ENCODE peak calls at places on chromosomes 5 and 9, in five cellular contexts. One of them, this sample, is unnamed.
A peak's percentile ranks its signal among the peaks of the same experiment; 100 is the strongest.

GRCh38 chr5:177132504-177133118 is 962 bp upstream of the NSD1 start:
- DNase-seq in astrocyte of the spinal cord: no peak
- DNase-seq in body of pancreas: no peak
- DNase-seq in GM23338: peak; percentile 74
- DNase-seq in transverse colon: no peak
- DNase-seq in this sample: peak; percentile 47

GRCh38 chr9:7186175-7186574 is 428.4 kb downstream of the KDM4C start:
- DNase-seq in GM23338: peak; percentile 64
- DNase-seq in transverse colon: no peak
- DNase-seq in body of pancreas: no peak
- DNase-seq in astrocyte of the spinal cord: no peak
- DNase-seq in this sample: no peak

GRCh38 chr5:87081511-87082372 is 185.9 kb upstream of the RASA1 start:
- DNase-seq in transverse colon: peak; percentile 58
- DNase-seq in body of pancreas: peak; percentile 35
- DNase-seq in GM23338: no peak
- DNase-seq in astrocyte of the spinal cord: no peak
- DNase-seq in this sample: no peak

GRCh38 chr9:113388833-113389232 is 12.0 kb upstream of the HDHD3 start:
- DNase-seq in GM23338: no peak
- DNase-seq in astrocyte of the spinal cord: no peak
- DNase-seq in body of pancreas: peak; percentile 88
- DNase-seq in transverse colon: peak; percentile 62
- DNase-seq in this sample: no peak

GRCh38 chr9:115930472-115930871 is 223.1 kb upstream of the PAPPA start:
- DNase-seq in GM23338: no peak
- DNase-seq in body of pancreas: no peak
- DNase-seq in transverse colon: no peak
- DNase-seq in astrocyte of the spinal cord: no peak
- DNase-seq in this sample: no peak

GRCh38 chr5:28807230-28807629 is 1768.8 kb upstream of the CDH9 start:
- DNase-seq in astrocyte of the spinal cord: peak; percentile 15
- DNase-seq in transverse colon: no peak
- DNase-seq in body of pancreas: no peak
- DNase-seq in GM23338: no peak
- DNase-seq in this sample: no peak

GRCh38 chr5:77208507-77209163 is 1.8 kb upstream of the PDE8B start:
- DNase-seq in astrocyte of the spinal cord: no peak
- DNase-seq in body of pancreas: no peak
- DNase-seq in GM23338: no peak
- DNase-seq in transverse colon: no peak
- DNase-seq in this sample: no peak

GRCh38 chr5:10832987-10833386 is 72.0 kb upstream of the DAP start:
- DNase-seq in transverse colon: no peak
- DNase-seq in body of pancreas: no peak
- DNase-seq in astrocyte of the spinal cord: no peak
- DNase-seq in GM23338: no peak
- DNase-seq in this sample: peak; percentile 39

GRCh38 chr5:181109489-181110013 is 21.4 kb downstream of the OR2V1 start:
- DNase-seq in astrocyte of the spinal cord: no peak
- DNase-seq in GM23338: peak; percentile 88
- DNase-seq in transverse colon: no peak
- DNase-seq in body of pancreas: no peak
- DNase-seq in this sample: no peak

GRCh38 chr5:174699131-174699530 is 25.3 kb upstream of the MSX2 start:
- DNase-seq in transverse colon: no peak
- DNase-seq in body of pancreas: no peak
- DNase-seq in GM23338: no peak
- DNase-seq in astrocyte of the spinal cord: no peak
- DNase-seq in this sample: no peak

GRCh38 chr5:1570975-1571374 is 47.2 kb upstream of the LPCAT1 start:
- DNase-seq in transverse colon: peak; percentile 57
- DNase-seq in astrocyte of the spinal cord: no peak
- DNase-seq in body of pancreas: no peak
- DNase-seq in GM23338: no peak
- DNase-seq in this sample: no peak

GRCh38 chr5:54733101-54733500 is 215.5 kb downstream of the SNX18 start:
- DNase-seq in GM23338: no peak
- DNase-seq in body of pancreas: no peak
- DNase-seq in transverse colon: no peak
- DNase-seq in astrocyte of the spinal cord: no peak
- DNase-seq in this sample: no peak

GRCh38 chr5:172658869-172659513 is 17.9 kb downstream of the NEURL1B start:
- DNase-seq in astrocyte of the spinal cord: no peak
- DNase-seq in body of pancreas: peak; percentile 92
- DNase-seq in GM23338: no peak
- DNase-seq in transverse colon: peak; percentile 60
- DNase-seq in this sample: no peak

GRCh38 chr9:68711281-68711680 is 6.2 kb downstream of the PIP5K1B start:
- DNase-seq in body of pancreas: no peak
- DNase-seq in GM23338: no peak
- DNase-seq in astrocyte of the spinal cord: no peak
- DNase-seq in transverse colon: no peak
- DNase-seq in this sample: no peak

GRCh38 chr9:133059623-133060022 is 2.2 kb upstream of the CEL start:
- DNase-seq in GM23338: no peak
- DNase-seq in transverse colon: no peak
- DNase-seq in astrocyte of the spinal cord: no peak
- DNase-seq in body of pancreas: peak; percentile 77
- DNase-seq in this sample: no peak

GRCh38 chr9:2414465-2414864 is 207.1 kb upstream of the VLDLR start:
- DNase-seq in astrocyte of the spinal cord: peak; percentile 9
- DNase-seq in body of pancreas: no peak
- DNase-seq in GM23338: no peak
- DNase-seq in transverse colon: no peak
- DNase-seq in this sample: no peak

GRCh38 chr5:78530342-78531096 is 118.1 kb downstream of the LHFPL2 start:
- DNase-seq in transverse colon: no peak
- DNase-seq in GM23338: no peak
- DNase-seq in astrocyte of the spinal cord: peak; percentile 81
- DNase-seq in body of pancreas: peak; percentile 70
- DNase-seq in this sample: peak; percentile 64

GRCh38 chr5:78009937-78010527 is 233.9 kb upstream of the TBCA start:
- DNase-seq in body of pancreas: peak; percentile 27
- DNase-seq in GM23338: no peak
- DNase-seq in astrocyte of the spinal cord: peak; percentile 78
- DNase-seq in transverse colon: no peak
- DNase-seq in this sample: peak; percentile 50

GRCh38 chr5:16894236-16895057 is 41.6 kb downstream of the MYO10 start:
- DNase-seq in body of pancreas: peak; percentile 80
- DNase-seq in transverse colon: peak; percentile 77
- DNase-seq in GM23338: peak; percentile 42
- DNase-seq in astrocyte of the spinal cord: peak; percentile 96
- DNase-seq in this sample: peak; percentile 81

DNA sequence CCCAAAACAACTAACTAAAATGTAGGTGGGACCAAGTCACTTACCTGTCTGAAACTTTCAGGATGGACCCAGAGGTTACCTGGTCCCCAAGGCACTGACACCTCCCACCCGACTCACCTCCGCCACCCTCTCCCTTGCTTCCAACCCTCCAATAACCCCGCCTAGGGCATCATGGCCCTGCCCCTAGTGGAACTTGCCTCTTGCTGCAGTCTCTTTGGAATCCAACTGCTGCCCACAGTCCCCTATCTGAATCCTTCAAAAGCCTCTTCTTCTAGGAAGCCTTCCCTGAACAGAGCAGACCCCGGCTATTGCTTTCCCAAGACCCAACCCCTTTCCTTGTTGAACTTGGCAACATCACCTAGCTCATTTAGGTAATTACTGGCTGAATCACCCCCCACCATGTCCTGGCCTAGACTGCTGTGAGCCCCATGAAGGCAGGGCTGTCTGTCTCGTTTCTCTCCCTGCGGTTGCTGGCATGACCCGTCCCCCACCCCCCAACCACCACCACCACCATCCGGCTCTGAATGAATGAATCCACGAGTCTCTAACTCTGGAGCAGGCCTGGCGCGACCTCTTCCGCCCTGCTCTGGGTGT is 9.4 kb downstream of the CRB2 start:
- DNase-seq in body of pancreas: no peak
- DNase-seq in transverse colon: no peak
- DNase-seq in GM23338: peak; percentile 75
- DNase-seq in astrocyte of the spinal cord: no peak
- DNase-seq in this sample: no peak
- TF ChIP-seq CTCF in body of pancreas: no peak
- TF ChIP-seq CTCF in transverse colon: no peak
- TF ChIP-seq CTCF in GM23338: peak; percentile 34
- TF ChIP-seq CTCF in astrocyte of the spinal cord: peak; percentile 21
- TF ChIP-seq CTCF in this sample: peak; percentile 17

DNA sequence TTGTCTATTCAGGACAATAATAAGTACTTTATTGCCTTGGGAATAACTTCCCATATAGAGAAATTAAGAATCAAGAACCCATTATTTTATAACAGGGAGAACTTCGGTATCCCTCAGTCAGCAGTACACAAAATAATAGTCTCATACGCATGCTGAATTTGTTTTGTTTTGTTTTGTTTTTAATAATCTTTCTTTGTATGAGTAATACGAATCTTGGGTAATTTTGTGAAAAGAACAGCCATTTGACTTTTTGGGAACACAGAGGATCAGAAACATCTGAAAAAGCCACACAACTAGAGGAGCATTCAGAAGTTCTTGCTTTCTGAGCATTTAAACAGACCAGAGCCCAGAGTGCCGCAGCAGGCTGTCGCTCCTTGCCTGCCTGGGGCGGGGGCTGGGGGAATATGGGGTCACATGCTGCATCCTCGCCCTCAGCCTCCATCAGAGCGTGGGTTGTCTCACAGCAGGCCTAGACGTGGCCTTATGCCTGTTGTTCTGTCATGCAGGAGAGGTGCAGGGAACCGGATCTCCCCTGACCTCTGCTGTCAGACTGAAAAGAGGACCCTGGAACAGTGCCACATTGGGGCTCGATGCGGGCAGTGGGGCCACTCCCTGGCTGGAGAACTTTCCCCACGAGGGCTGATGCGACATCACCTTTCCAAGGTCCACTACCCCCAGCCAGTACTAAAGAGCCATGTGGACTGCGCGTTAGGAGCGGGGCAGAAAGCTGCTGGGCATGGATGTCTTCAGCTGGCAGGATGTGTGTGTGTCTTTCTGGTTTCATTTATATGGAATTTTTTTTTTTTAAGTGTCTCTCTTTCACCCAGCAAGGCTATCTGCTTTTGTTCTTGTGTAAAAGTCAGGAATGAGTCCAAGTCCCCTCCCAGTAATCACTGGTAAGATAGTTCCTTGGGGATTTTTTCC is 133.4 kb upstream of the OTULINL start:
- DNase-seq in transverse colon: no peak
- DNase-seq in GM23338: no peak
- DNase-seq in body of pancreas: peak; percentile 16
- DNase-seq in astrocyte of the spinal cord: peak; percentile 57
- DNase-seq in this sample: no peak
- H3K4me3 ChIP-seq in transverse colon: no peak overlapping the region
- H3K4me3 ChIP-seq in GM23338: no peak overlapping the region
- H3K4me3 ChIP-seq in body of pancreas: no peak overlapping the region
- H3K4me3 ChIP-seq in astrocyte of the spinal cord: no peak overlapping the region
- H3K4me3 ChIP-seq in this sample: no peak overlapping the region

DNA sequence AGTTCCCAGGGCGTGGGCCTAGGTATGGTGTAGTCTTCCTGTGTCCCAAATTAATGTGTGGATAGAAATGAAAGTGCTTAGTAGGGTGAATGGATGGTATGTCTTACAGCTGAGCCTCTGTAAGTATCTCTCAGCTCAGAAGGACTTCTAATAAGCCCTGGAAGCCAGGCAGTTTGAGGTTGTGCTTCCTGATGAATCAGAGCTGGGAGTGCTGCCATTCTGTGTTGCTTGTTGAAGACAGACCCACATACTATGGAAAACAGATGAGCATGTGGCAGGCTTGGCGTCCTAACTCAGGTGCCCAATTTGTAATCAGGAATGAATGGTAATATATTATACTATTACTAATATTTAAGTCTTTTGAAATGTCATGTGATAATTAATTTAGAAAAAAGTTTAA is 69.8 kb downstream of the CMYA5 start:
- DNase-seq in GM23338: no peak
- DNase-seq in body of pancreas: no peak
- DNase-seq in transverse colon: no peak
- DNase-seq in astrocyte of the spinal cord: peak; percentile 81
- DNase-seq in this sample: no peak
- TF ChIP-seq CTCF in GM23338: no peak
- TF ChIP-seq CTCF in body of pancreas: no peak
- TF ChIP-seq CTCF in transverse colon: no peak
- TF ChIP-seq CTCF in astrocyte of the spinal cord: no peak
- TF ChIP-seq CTCF in this sample: no peak

DNA sequence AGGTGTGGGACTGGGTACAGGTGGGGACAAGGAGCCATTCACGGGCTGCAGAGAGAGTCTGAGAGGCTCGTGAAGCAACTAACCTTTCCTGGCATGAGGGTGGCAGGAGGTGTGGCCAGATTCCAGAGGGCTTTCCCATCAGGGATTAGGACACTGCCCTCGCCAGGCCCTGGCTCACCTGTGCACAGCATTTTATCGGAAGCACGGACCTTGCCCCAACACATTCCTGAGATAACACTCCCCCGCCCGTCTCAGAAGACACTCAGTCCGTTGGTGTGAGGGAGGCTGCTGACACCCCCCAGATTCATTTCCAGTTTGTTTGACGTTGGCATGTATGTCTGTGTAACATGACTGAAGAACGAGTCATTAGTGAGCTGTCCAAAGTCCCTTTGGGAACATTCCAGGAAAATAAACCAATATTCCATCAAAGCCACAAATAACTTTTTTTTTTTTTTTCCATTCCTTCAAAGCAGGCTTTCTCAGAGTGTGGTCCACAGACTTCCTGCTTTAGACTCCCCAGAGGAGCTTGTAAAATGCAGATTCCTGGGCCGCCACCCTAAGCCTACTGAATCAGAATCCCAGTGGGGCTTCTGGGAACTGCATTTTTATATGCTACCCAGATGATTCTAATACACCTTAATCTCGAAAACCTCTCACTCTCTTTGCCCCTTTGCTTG is 23.4 kb downstream of the WWC1 start:
- DNase-seq in astrocyte of the spinal cord: peak; percentile 90
- DNase-seq in GM23338: peak; percentile 59
- DNase-seq in transverse colon: peak; percentile 88
- DNase-seq in body of pancreas: peak; percentile 94
- DNase-seq in this sample: peak; percentile 91
- H3K4me3 ChIP-seq in astrocyte of the spinal cord: no peak overlapping the region
- H3K4me3 ChIP-seq in GM23338: no peak overlapping the region
- H3K4me3 ChIP-seq in transverse colon: no peak overlapping the region
- H3K4me3 ChIP-seq in body of pancreas: no peak overlapping the region
- H3K4me3 ChIP-seq in this sample: no peak overlapping the region